ENCODE peak calls at places on chromosomes 7 and 10, in ten cellular contexts. F is GM23338, D is WERI-Rb-1, R is thoracic aorta, V is left lung, W is tibial nerve, P is breast epithelium, X is kidney, Z is cardiac muscle cell, L is tibial artery. C is an unnamed sample.

GRCh38 chr10:66678521-66678920 is 247.3 kb upstream of the LRRTM3 start:
- DNase-seq in X (no peak), R (no peak), W (no peak), L (no peak), Z (no peak), D (no peak), F (no peak), P (no peak), V (no peak), C (no peak)

GRCh38 chr7:18753972-18754610 is 258.5 kb downstream of the HDAC9 start:
- DNase-seq in P (no peak), X (no peak), Z (no peak), R (no peak), W (no peak), F (no peak), V (no peak), L (no peak), D (no peak), C (no peak)

GRCh38 chr10:42943025-42943818 is 133.6 kb upstream of the RET start:
- DNase-seq in D (no peak), L (peak; percentile 33), R (no peak), W (no peak), P (peak; percentile 7), F (no peak), V (no peak), X (peak; percentile 59), Z (no peak), C (no peak)

GRCh38 chr7:33636359-33636758 is 269.0 kb upstream of the BMPER start:
- DNase-seq in D (no peak), R (no peak), L (no peak), P (no peak), F (no peak), X (no peak), W (no peak), V (no peak), Z (no peak), C (no peak)

GRCh38 chr7:79529214-79529895 is 75.9 kb upstream of the MAGI2 start:
- DNase-seq in V (no peak), D (no peak), Z (no peak), L (no peak), F (no peak), W (no peak), X (no peak), P (no peak), R (no peak), C (no peak)

GRCh38 chr10:82742478-82742877 is 867.5 kb downstream of the NRG3 start:
- DNase-seq in F (peak; percentile 2), Z (no peak), V (no peak), L (no peak), X (no peak), W (no peak), R (no peak), D (no peak), P (no peak), C (no peak)

GRCh38 chr7:104862719-104863118 is 151.3 kb upstream of the KMT2E start:
- DNase-seq in R (no peak), W (no peak), X (no peak), D (peak; percentile 60), F (peak; percentile 74), V (no peak), Z (peak; percentile 45), P (no peak), L (no peak), C (no peak)

GRCh38 chr7:122802211-122802833 is 83.9 kb downstream of the CADPS2 start:
- DNase-seq in V (no peak), X (no peak), F (peak; percentile 47), R (no peak), D (no peak), P (peak; percentile 18), Z (no peak), W (no peak), L (no peak), C (no peak)

GRCh38 chr7:20831976-20832375 is 45.3 kb upstream of the SP8 start:
- DNase-seq in V (no peak), L (no peak), R (no peak), D (no peak), P (no peak), F (peak; percentile 37), Z (no peak), X (no peak), W (no peak), C (no peak)

GRCh38 chr7:14424675-14425074 is 435.2 kb upstream of the ETV1 start:
- DNase-seq in D (no peak), Z (no peak), X (no peak), V (no peak), R (no peak), F (no peak), P (no peak), L (no peak), W (no peak), C (no peak)

GRCh38 chr7:40649247-40649646 is 514.4 kb downstream of the SUGCT start:
- DNase-seq in R (no peak), X (no peak), V (no peak), D (no peak), P (no peak), Z (no peak), F (no peak), W (no peak), L (no peak), C (no peak)

GRCh38 chr10:49594594-49594993 is 15.5 kb upstream of the SLC18A3 start:
- DNase-seq in Z (peak; percentile 74), L (no peak), D (peak; percentile 35), X (no peak), W (peak; percentile 52), V (no peak), F (peak; percentile 86), P (no peak), R (no peak), C (no peak)

GRCh38 chr10:4501306-4501705 is 324.7 kb upstream of the AKR1E2 start:
- DNase-seq in V (no peak), F (no peak), W (no peak), L (no peak), X (no peak), D (no peak), R (no peak), P (no peak), Z (no peak), C (no peak)

GRCh38 chr10:125396651-125397050 is 236.3 kb upstream of the CTBP2 start:
- DNase-seq in D (no peak), X (no peak), W (no peak), Z (no peak), L (no peak), P (no peak), V (no peak), F (no peak), R (no peak), C (no peak)

GRCh38 chr10:86341361-86341811 is 25.2 kb downstream of the GRID1 start:
- DNase-seq in V (no peak), F (peak; percentile 14), X (peak; percentile 41), W (no peak), D (no peak), R (no peak), L (peak; percentile 43), Z (no peak), P (no peak), C (no peak)

GRCh38 chr10:74164641-74165529 is 13.9 kb downstream of the ADK start:
- DNase-seq in F (no peak), Z (no peak), P (no peak), W (no peak), X (no peak), V (no peak), R (no peak), D (no peak), L (no peak), C (no peak)
- H3K27ac ChIP-seq in F (peak overlapping the region; percentile 26), Z (no peak overlapping the region), P (no peak overlapping the region), W (no peak overlapping the region), X (no peak overlapping the region), V (peak overlapping the region; percentile 40), R (no peak overlapping the region), D (no peak overlapping the region), L (no peak overlapping the region), C (no peak overlapping the region)

DNA sequence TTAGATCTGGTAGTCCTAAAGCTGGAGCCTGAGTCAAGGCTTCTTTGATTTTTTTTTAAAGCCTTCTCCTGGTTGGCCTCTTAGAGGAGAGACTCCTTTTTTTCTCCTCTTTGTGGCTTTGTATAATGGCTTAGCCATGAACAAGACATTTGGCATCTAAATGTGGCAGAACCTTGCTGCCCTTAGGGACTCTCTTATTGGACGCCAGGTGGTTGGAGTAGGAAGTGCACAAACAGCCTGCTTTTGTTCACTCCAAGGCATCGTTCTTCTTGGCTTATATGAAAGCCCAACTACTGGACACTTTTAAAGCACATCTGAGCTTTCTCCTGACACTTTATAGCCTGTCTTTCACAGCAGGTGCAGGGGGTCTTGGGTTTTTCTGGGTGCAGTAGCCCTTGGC is 25.0 kb downstream of the ZPBP start:
- DNase-seq in X (no peak), D (no peak), F (peak; percentile 25), W (no peak), Z (no peak), V (no peak), L (no peak), P (peak; percentile 37), R (no peak), C (no peak)
- H3K4me3 ChIP-seq in X (peak overlapping the region; percentile 97), D (no peak overlapping the region), F (no peak overlapping the region), W (peak overlapping the region; percentile 49), Z (no peak overlapping the region), V (no peak overlapping the region), L (peak overlapping the region; percentile 56), P (no peak overlapping the region), R (peak overlapping the region; percentile 78), C (peak overlapping the region; percentile 62)

GRCh38 chr10:113616244-113617074 is 47.4 kb downstream of the NRAP start:
- DNase-seq in P (no peak), F (peak; percentile 71), W (peak; percentile 19), R (no peak), D (no peak), Z (no peak), L (no peak), X (no peak), V (no peak), C (no peak)
- TF ChIP-seq CTCF in P (no peak), F (peak; percentile 61), W (peak; percentile 21), R (no peak), D (peak; percentile 38), Z (peak; percentile 32), L (no peak), X (no peak), V (no peak), C (peak; percentile 33)

GRCh38 chr7:24152356-24152755 is 131.6 kb upstream of the NPY start:
- DNase-seq in D (no peak), P (no peak), R (no peak), V (no peak), X (no peak), Z (no peak), F (no peak), L (no peak), W (no peak), C (no peak)

GRCh38 chr7:24158976-24159375 is 125.0 kb upstream of the NPY start:
- DNase-seq in L (no peak), D (no peak), F (no peak), V (no peak), W (no peak), X (no peak), P (no peak), Z (no peak), R (no peak), C (no peak)

DNA sequence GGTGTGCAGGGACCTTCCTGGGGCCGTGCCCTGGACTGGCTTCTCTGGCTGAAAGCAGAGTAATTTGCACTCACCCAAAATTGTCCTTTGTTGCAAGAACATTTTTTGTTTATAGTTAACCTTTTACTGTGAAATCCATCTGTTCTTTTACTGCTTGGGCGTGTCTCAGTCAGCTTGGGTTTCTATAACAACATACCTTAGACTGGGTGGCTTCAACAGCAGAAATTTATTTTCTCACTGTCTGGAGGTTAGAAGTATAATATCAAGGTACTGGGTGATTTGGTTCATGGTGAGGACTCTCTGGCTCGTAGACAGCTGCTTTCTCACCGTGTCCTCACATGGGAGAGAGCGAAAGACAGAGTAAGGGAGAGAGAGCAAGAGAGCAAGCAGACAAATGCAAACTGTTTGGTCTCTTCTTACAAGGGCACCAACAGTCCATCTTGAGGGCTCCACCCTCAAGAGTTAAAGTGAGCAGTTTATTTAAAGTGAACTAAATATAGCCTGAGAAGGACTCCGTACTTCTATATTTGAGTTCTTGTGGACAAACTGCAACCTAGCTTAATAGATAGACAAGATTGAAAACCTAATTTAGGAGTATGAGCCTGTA is 131.0 kb upstream of the NPY start:
- DNase-seq in W (no peak), P (no peak), D (no peak), X (no peak), Z (no peak), R (no peak), L (no peak), F (no peak), V (no peak), C (no peak)
- H3K27ac ChIP-seq in W (no peak overlapping the region), P (no peak overlapping the region), D (no peak overlapping the region), X (no peak overlapping the region), Z (no peak overlapping the region), R (no peak overlapping the region), L (no peak overlapping the region), F (no peak overlapping the region), V (no peak overlapping the region), C (no peak overlapping the region)